ENCODE peak calls at places on chromosomes 1 and 21, in five cellular contexts. D is H1, K is IMR-90, A is mesenchymal stem cell, I is mesendoderm. Q is an unnamed sample.

GRCh38 chr1:177511036-177511435 is 340.3 kb downstream of the BRINP2 start:
- DNase-seq in D (no peak), K (no peak), A (no peak), I (no peak), Q (no peak)

GRCh38 chr21:45136927-45137611 is 62.7 kb downstream of the ADARB1 start:
- DNase-seq in D (peak; percentile 36), K (peak; percentile 90), A (peak; percentile 90), I (peak; percentile 87), Q (peak; percentile 84)

GRCh38 chr1:208544058-208544457 is 299.9 kb upstream of the PLXNA2 start:
- DNase-seq in D (no peak), K (no peak), A (no peak), I (no peak), Q (no peak)

GRCh38 chr1:11882814-11883538 is 24.2 kb upstream of the NPPB start:
- DNase-seq in D (no peak), K (no peak), A (no peak), I (peak; percentile 95), Q (peak; percentile 80)

GRCh38 chr1:118151312-118151937 is 33.6 kb downstream of the SPAG17 start:
- DNase-seq in D (peak; percentile 15), K (peak; percentile 67), A (peak; percentile 51), I (peak; percentile 67), Q (peak; percentile 46)

GRCh38 chr1:43479414-43479813 is 25.7 kb upstream of the HYI start:
- DNase-seq in D (no peak), K (no peak), A (no peak), I (no peak), Q (no peak)

GRCh38 chr1:57131701-57132394 is 166.0 kb upstream of the C8B start:
- DNase-seq in D (no peak), K (peak; percentile 30), A (no peak), I (no peak), Q (no peak)

GRCh38 chr1:63821650-63822049 is 47.8 kb downstream of the ROR1 start:
- DNase-seq in D (no peak), K (peak; percentile 73), A (peak; percentile 65), I (no peak), Q (no peak)

GRCh38 chr1:47104816-47105215 is 32.4 kb upstream of the CYP4A22 start:
- DNase-seq in D (no peak), K (no peak), A (no peak), I (peak; percentile 22), Q (peak; percentile 29)

GRCh38 chr1:44024031-44024902 is 7.0 kb downstream of the SLC6A9 start:
- DNase-seq in D (no peak), K (no peak), A (no peak), I (no peak), Q (no peak)

GRCh38 chr1:193103759-193104495 is 1.3 kb downstream of the GLRX2 start:
- DNase-seq in D (no peak), K (no peak), A (peak; percentile 27), I (peak; percentile 31), Q (no peak)

GRCh38 chr1:240337795-240338194 is 246.1 kb downstream of the FMN2 start:
- DNase-seq in D (no peak), K (peak; percentile 86), A (peak; percentile 91), I (no peak), Q (no peak)

GRCh38 chr1:27233677-27234053 is 767 bp upstream of the WDTC1 start:
- DNase-seq in D (no peak), K (no peak), A (no peak), I (peak; percentile 20), Q (peak; percentile 42)

GRCh38 chr1:174883361-174883760 is 116.4 kb upstream of the CACYBP start:
- DNase-seq in D (no peak), K (peak; percentile 46), A (peak; percentile 22), I (peak; percentile 95), Q (no peak)

GRCh38 chr1:33147997-33148314 is 33.9 kb downstream of the TRIM62 start:
- DNase-seq in D (no peak), K (peak; percentile 59), A (peak; percentile 32), I (peak; percentile 62), Q (no peak)

GRCh38 chr1:236259043-236259442 is 22.7 kb downstream of the ERO1B start:
- DNase-seq in D (no peak), K (no peak), A (no peak), I (no peak), Q (no peak)

GRCh38 chr1:200909071-200909470 is 14.4 kb downstream of the INAVA start:
- DNase-seq in D (no peak), K (no peak), A (no peak), I (no peak), Q (no peak)

GRCh38 chr21:38922474-38922873 is 116.7 kb downstream of the ETS2 start:
- DNase-seq in D (no peak), K (no peak), A (no peak), I (no peak), Q (no peak)

GRCh38 chr1:41728403-41729202 is 190.1 kb downstream of the HIVEP3 start:
- DNase-seq in D (no peak), K (no peak), A (peak; percentile 23), I (no peak), Q (no peak)
- H2BK15ac ChIP-seq in D (no peak overlapping the region), K (no peak overlapping the region), A (no peak overlapping the region), I (no peak overlapping the region), Q (no peak overlapping the region)

GRCh38 chr1:20150969-20151368 is 11.8 kb downstream of the PLA2G2F start:
- DNase-seq in D (no peak), K (no peak), A (no peak), I (no peak), Q (no peak)

GRCh38 chr1:20150326-20150705 is 11.2 kb downstream of the PLA2G2F start:
- DNase-seq in D (no peak), K (no peak), A (no peak), I (no peak), Q (no peak)

GRCh38 chr1:20148571-20149500 is 9.7 kb downstream of the PLA2G2F start:
- DNase-seq in D (no peak), K (no peak), A (no peak), I (no peak), Q (no peak)

GRCh38 chr1:20147846-20148570 is 8.9 kb downstream of the PLA2G2F start:
- DNase-seq in D (no peak), K (no peak), A (no peak), I (no peak), Q (no peak)

DNA sequence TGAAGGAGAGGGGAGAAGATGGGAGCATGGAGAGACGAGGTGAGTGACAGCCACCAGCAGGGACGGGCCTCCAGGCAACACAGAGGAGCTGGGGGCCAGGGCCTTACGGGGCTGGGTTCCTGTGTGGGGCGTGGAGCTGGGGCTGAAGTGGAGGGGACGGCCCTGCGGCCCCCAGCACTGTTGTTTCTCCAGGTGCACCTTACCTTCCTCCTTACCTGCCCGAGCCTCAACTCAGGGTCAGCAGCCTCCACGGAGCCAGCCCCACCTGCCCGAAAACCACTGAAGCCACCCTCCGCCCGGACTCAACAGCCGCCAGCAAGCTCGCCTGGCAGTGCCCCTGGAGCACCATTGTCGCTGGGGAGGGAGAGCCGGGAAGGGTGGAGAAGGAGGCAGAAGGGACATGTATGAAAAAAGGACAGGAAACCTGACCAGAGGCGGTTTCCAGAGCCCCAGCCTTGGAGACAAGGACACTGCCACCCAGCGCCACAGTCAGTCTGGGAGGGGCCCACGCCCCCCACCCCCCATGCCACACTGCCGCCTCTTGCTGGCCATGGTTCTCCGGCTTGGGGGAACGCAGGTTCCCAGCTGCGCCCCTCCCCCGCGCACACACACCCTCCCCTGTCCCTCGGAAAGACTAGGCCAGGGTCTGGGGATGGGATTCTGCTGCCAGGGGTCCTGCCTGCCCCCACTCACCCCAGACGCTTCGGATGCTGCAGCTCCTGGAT is 10.6 kb downstream of the PLA2G2F start:
- DNase-seq in D (no peak), K (no peak), A (no peak), I (no peak), Q (no peak)
- H2BK15ac ChIP-seq in D (peak overlapping the region; percentile 46), K (no peak overlapping the region), A (no peak overlapping the region), I (no peak overlapping the region), Q (no peak overlapping the region)

DNA sequence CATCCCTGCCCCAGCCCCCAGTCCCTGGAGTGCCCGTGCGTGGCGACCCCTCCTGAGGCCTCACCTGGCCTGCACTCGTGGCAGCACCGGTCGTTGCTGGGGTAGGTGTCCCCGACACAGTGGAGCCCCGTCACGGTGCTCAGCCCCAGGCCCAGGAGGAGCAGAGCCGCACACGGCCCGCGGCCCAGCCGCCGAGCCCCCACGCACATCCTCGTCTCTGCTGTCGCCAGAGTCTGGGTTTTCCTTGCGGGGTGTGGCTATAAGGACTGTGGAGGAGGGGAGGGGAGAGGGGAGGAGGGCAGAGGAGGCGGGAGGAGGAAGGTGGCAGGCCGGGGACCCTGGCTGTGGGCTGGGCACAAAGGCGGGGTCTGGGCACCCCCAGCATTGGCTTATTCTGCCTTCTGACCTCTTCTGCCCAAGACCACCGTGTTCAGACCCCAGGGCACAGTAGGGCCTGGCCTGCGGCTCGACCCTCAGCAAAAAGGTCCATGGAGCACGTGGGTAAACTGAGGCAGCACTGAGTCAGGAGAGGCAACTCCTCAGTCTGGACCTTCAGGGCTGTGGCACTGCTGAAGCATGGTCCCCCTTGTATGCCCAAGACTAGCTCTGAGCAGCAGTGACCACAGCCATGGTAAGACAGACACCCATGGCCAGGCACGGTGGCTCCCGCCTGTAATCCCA is at the start of gene TNFRSF4:
- DNase-seq in D (no peak), K (no peak), A (no peak), I (no peak), Q (no peak)
- H2BK15ac ChIP-seq in D (no peak within 1 kb of the TSS), K (no peak within 1 kb of the TSS), A (no peak within 1 kb of the TSS), I (no peak within 1 kb of the TSS), Q (peak within 1 kb of the TSS; percentile 54)

DNA sequence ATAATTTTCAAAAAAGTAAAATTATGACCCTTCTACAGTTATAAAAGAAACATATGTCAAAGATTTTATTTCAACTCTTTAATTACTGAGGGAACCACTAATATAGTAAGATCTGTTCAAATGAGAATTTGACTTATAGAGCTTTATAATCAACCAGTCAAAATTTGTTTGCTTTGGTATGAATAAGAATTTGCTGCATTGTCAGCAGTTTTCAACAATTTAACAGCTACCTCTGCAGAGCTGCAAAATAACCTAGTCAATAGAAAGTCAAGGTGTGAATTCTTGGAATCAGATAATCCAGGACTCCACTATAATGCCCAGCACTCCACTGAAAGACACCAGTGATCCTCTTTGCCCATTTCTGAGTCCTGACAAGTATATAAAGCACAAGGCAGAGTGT is 78.2 kb downstream of the ODF2L start:
- DNase-seq in D (no peak), K (no peak), A (no peak), I (no peak), Q (no peak)
- H2BK15ac ChIP-seq in D (no peak overlapping the region), K (no peak overlapping the region), A (no peak overlapping the region), I (no peak overlapping the region), Q (no peak overlapping the region)

GRCh38 chr1:3084154-3084553 is 15.2 kb downstream of the PRDM16 start:
- DNase-seq in D (no peak), K (no peak), A (no peak), I (no peak), Q (no peak)
- H2BK15ac ChIP-seq in D (no peak overlapping the region), K (no peak overlapping the region), A (no peak overlapping the region), I (no peak overlapping the region), Q (no peak overlapping the region)

DNA sequence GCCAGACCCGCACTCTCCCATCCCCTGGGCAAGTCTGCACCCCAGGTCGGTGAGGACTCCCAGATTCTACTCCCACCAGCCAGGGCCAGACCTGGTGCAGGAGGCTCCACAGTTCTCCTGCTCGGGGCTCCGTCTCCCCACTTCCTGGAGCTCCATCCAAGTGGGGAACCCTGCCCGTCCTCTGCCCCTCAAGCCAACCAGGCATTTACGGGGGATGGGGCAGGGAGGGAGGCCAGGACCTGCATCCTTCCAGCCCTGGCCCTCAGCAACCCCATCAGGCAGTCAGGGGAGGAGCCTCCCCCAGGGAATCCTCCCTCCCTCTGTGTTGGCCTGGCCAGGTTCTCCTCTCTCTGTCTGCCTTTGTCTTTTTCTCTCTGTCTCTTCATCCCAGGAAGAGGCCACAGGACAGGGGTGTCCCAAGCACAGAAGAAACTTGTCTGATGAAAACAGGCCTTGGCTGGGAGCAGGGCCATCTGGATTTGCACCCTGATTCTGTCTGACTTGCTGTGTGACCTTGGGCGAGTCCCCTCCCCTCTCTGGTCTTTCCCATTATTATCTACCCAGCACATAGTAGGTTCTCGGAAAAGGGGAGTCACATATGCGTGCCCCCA is 18.5 kb upstream of the EPHA2 start:
- DNase-seq in D (no peak), K (no peak), A (no peak), I (no peak), Q (no peak)
- H2BK15ac ChIP-seq in D (peak overlapping the region; percentile 61), K (peak overlapping the region; percentile 89), A (peak overlapping the region; percentile 87), I (no peak overlapping the region), Q (no peak overlapping the region)

GRCh38 chr1:156860639-156861423 is at the start of gene NTRK1:
- DNase-seq in D (no peak), K (no peak), A (peak; percentile 27), I (peak; percentile 67), Q (peak; percentile 77)
- H2BK15ac ChIP-seq in D (no peak within 1 kb of the TSS), K (no peak within 1 kb of the TSS), A (no peak within 1 kb of the TSS), I (no peak within 1 kb of the TSS), Q (no peak within 1 kb of the TSS)